ENCODE peak calls at places on chromosomes 13 and 19, in five cellular contexts. One of them, this sample, is unnamed.

GRCh38 chr19:6752257-6753177 is 13.0 kb downstream of the TRIP10 start:
- DNase-seq in glomerular endothelial cell: no peak
- DNase-seq in naive B cell: no peak
- DNase-seq in A172: no peak
- DNase-seq in activated naive CD4-positive, alpha-beta T cell treated with anti-CD3 and anti-CD28 coated beads for 36 hours: no peak
- DNase-seq in this sample: no peak

GRCh38 chr19:58356236-58356970 is 3.1 kb upstream of the A1BG start:
- DNase-seq in naive B cell: no peak
- DNase-seq in A172: no peak
- DNase-seq in glomerular endothelial cell: no peak
- DNase-seq in activated naive CD4-positive, alpha-beta T cell treated with anti-CD3 and anti-CD28 coated beads for 36 hours: peak; percentile 32
- DNase-seq in this sample: no peak

GRCh38 chr19:3801412-3802096 is 15.4 kb upstream of the MATK start:
- DNase-seq in glomerular endothelial cell: no peak
- DNase-seq in naive B cell: peak; percentile 62
- DNase-seq in activated naive CD4-positive, alpha-beta T cell treated with anti-CD3 and anti-CD28 coated beads for 36 hours: peak; percentile 80
- DNase-seq in A172: no peak
- DNase-seq in this sample: no peak

GRCh38 chr13:105442040-105442439 is 1093.4 kb downstream of the EFNB2 start:
- DNase-seq in A172: no peak
- DNase-seq in glomerular endothelial cell: no peak
- DNase-seq in activated naive CD4-positive, alpha-beta T cell treated with anti-CD3 and anti-CD28 coated beads for 36 hours: no peak
- DNase-seq in naive B cell: no peak
- DNase-seq in this sample: no peak

GRCh38 chr13:45333973-45334922 is 6.7 kb downstream of the TPT1 start:
- DNase-seq in A172: no peak
- DNase-seq in naive B cell: no peak
- DNase-seq in glomerular endothelial cell: no peak
- DNase-seq in activated naive CD4-positive, alpha-beta T cell treated with anti-CD3 and anti-CD28 coated beads for 36 hours: peak; percentile 56
- DNase-seq in this sample: no peak

GRCh38 chr19:54469496-54469934 is 3.6 kb downstream of the CDC42EP5 start:
- DNase-seq in naive B cell: no peak
- DNase-seq in A172: no peak
- DNase-seq in activated naive CD4-positive, alpha-beta T cell treated with anti-CD3 and anti-CD28 coated beads for 36 hours: no peak
- DNase-seq in glomerular endothelial cell: no peak
- DNase-seq in this sample: no peak

GRCh38 chr19:29098863-29099481 is 114.0 kb downstream of the UQCRFS1 start:
- DNase-seq in naive B cell: no peak
- DNase-seq in glomerular endothelial cell: no peak
- DNase-seq in A172: peak; percentile 40
- DNase-seq in activated naive CD4-positive, alpha-beta T cell treated with anti-CD3 and anti-CD28 coated beads for 36 hours: no peak
- DNase-seq in this sample: no peak

GRCh38 chr13:46307554-46307953 is 79.5 kb downstream of the RUBCNL start:
- DNase-seq in glomerular endothelial cell: no peak
- DNase-seq in naive B cell: no peak
- DNase-seq in A172: no peak
- DNase-seq in activated naive CD4-positive, alpha-beta T cell treated with anti-CD3 and anti-CD28 coated beads for 36 hours: no peak
- DNase-seq in this sample: no peak

GRCh38 chr13:23902975-23903905 is 5.9 kb upstream of the C1QTNF9B start:
- DNase-seq in activated naive CD4-positive, alpha-beta T cell treated with anti-CD3 and anti-CD28 coated beads for 36 hours: no peak
- DNase-seq in glomerular endothelial cell: no peak
- DNase-seq in naive B cell: no peak
- DNase-seq in A172: no peak
- DNase-seq in this sample: no peak

GRCh38 chr19:18144906-18145305 is 8.1 kb upstream of the PIK3R2 start:
- DNase-seq in A172: no peak
- DNase-seq in glomerular endothelial cell: no peak
- DNase-seq in naive B cell: no peak
- DNase-seq in activated naive CD4-positive, alpha-beta T cell treated with anti-CD3 and anti-CD28 coated beads for 36 hours: no peak
- DNase-seq in this sample: no peak

GRCh38 chr13:99864627-99864990 is 107.0 kb downstream of the ZIC5 start:
- DNase-seq in naive B cell: no peak
- DNase-seq in activated naive CD4-positive, alpha-beta T cell treated with anti-CD3 and anti-CD28 coated beads for 36 hours: no peak
- DNase-seq in A172: no peak
- DNase-seq in glomerular endothelial cell: no peak
- DNase-seq in this sample: no peak

GRCh38 chr19:13877303-13877702 is 369 bp downstream of the NANOS3 start:
- DNase-seq in glomerular endothelial cell: no peak
- DNase-seq in naive B cell: no peak
- DNase-seq in A172: no peak
- DNase-seq in activated naive CD4-positive, alpha-beta T cell treated with anti-CD3 and anti-CD28 coated beads for 36 hours: no peak
- DNase-seq in this sample: no peak

GRCh38 chr19:53532362-53532761 is 5.6 kb upstream of the ZNF331 start:
- DNase-seq in A172: no peak
- DNase-seq in naive B cell: no peak
- DNase-seq in activated naive CD4-positive, alpha-beta T cell treated with anti-CD3 and anti-CD28 coated beads for 36 hours: no peak
- DNase-seq in glomerular endothelial cell: no peak
- DNase-seq in this sample: no peak

GRCh38 chr19:41741244-41741554 is 14.1 kb upstream of the CEACAM6 start:
- DNase-seq in A172: no peak
- DNase-seq in naive B cell: no peak
- DNase-seq in glomerular endothelial cell: no peak
- DNase-seq in activated naive CD4-positive, alpha-beta T cell treated with anti-CD3 and anti-CD28 coated beads for 36 hours: no peak
- DNase-seq in this sample: no peak

GRCh38 chr19:40687525-40688016 is 2.9 kb downstream of the NUMBL start:
- DNase-seq in naive B cell: peak; percentile 86
- DNase-seq in A172: peak; percentile 60
- DNase-seq in glomerular endothelial cell: no peak
- DNase-seq in activated naive CD4-positive, alpha-beta T cell treated with anti-CD3 and anti-CD28 coated beads for 36 hours: no peak
- DNase-seq in this sample: no peak

This sample was measured in globus pallidus.